ENCODE peak calls at places on chromosomes 4 and X, in six cellular contexts. T is DMS 273 treated with DMSO at 0.1 percent for 48 hours, S is endothelial cell of umbilical vein, X is A549, N is kidney glomerular epithelial cell, Y is heart right ventricle. L is an unnamed sample.

GRCh38 chr4:182916483-182917181 is 554 bp downstream of the DCTD start:
- DNase-seq in T (no peak), S (peak), X (peak), N (peak), Y (peak), L (peak)

GRCh38 chr4:127012549-127012948 is 620.2 kb upstream of the INTU start:
- DNase-seq in T (no peak), S (no peak), X (no peak), N (peak), Y (no peak), L (peak)

GRCh38 chr4:21410372-21410771 is 538.2 kb downstream of the KCNIP4 start:
- DNase-seq in T (no peak), S (no peak), X (peak), N (no peak), Y (no peak), L (no peak)

GRCh38 chr4:168907119-168907698 is 102.8 kb downstream of the CBR4 start:
- DNase-seq in T (no peak), S (no peak), X (no peak), N (no peak), Y (no peak), L (no peak)

GRCh38 chr4:10456270-10457254 is 664 bp downstream of the ZNF518B start:
- DNase-seq in T (no peak), S (peak), X (peak), N (no peak), Y (peak), L (no peak)

GRCh38 chrX:41002021-41002420 is 83.2 kb upstream of the USP9X start:
- DNase-seq in T (no peak), S (no peak), X (peak), N (peak), Y (no peak), L (no peak)

GRCh38 chrX:70656304-70656703 is 211.7 kb downstream of the DLG3 start:
- DNase-seq in T (no peak), S (no peak), X (no peak), N (no peak), Y (no peak), L (no peak)

GRCh38 chr4:17758459-17758858 is 23.0 kb downstream of the FAM184B start:
- DNase-seq in T (no peak), S (no peak), X (no peak), N (no peak), Y (no peak), L (no peak)

GRCh38 chr4:169620846-169621228 is 459 bp downstream of the CLCN3 start:
- DNase-seq in T (no peak), S (peak), X (peak), N (peak), Y (no peak), L (no peak)

GRCh38 chr4:152485726-152486276 is 50.1 kb downstream of the FBXW7 start:
- DNase-seq in T (no peak), S (no peak), X (peak), N (peak), Y (no peak), L (peak)

GRCh38 chr4:9999956-10000551 is 21.2 kb downstream of the SLC2A9 start:
- DNase-seq in T (peak), S (no peak), X (no peak), N (peak), Y (no peak), L (peak)

GRCh38 chrX:71170660-71171059 is 26.0 kb downstream of the NLGN3 start:
- DNase-seq in T (no peak), S (no peak), X (no peak), N (no peak), Y (no peak), L (no peak)

GRCh38 chrX:100449696-100450606 is 39.9 kb upstream of the PCDH19 start:
- DNase-seq in T (no peak), S (peak), X (no peak), N (no peak), Y (peak), L (no peak)

GRCh38 chr4:78661923-78662521 is 110.5 kb downstream of the ANXA3 start:
- DNase-seq in T (no peak), S (peak), X (peak), N (no peak), Y (no peak), L (no peak)

GRCh38 chrX:1387141-1387776 is 4.7 kb downstream of the SLC25A6 start:
- DNase-seq in T (no peak), S (no peak), X (no peak), N (no peak), Y (no peak), L (no peak)

GRCh38 chr4:180909279-180909678 is 1333.9 kb upstream of the TENM3 start:
- DNase-seq in T (no peak), S (no peak), X (peak), N (no peak), Y (no peak), L (no peak)

GRCh38 chr4:41207330-41207831 is 7.0 kb downstream of the APBB2 start:
- DNase-seq in T (no peak), S (no peak), X (no peak), N (peak), Y (no peak), L (peak)

GRCh38 chrX:48695925-48696300 is 621 bp upstream of the SUV39H1 start:
- DNase-seq in T (no peak), S (no peak), X (no peak), N (no peak), Y (no peak), L (no peak)

GRCh38 chr4:26780524-26780923 is 80.1 kb upstream of the STIM2 start:
- DNase-seq in T (no peak), S (peak), X (no peak), N (no peak), Y (no peak), L (peak)

GRCh38 chrX:125103693-125104092 is 216.0 kb upstream of the TEX13C start:
- DNase-seq in T (no peak), S (no peak), X (no peak), N (no peak), Y (no peak), L (no peak)

L was measured in RCC 7860.